ENCODE peak calls at places on chromosomes 4 and X, in four cellular contexts. U is caudate nucleus, A is NCI-H460, R is iPS DF 19.7. H is an unnamed sample.

GRCh38 chrX:40685352-40685918 is 38.1 kb upstream of the CXorf38 start:
- DNase-seq in U (no peak), A (no peak), R (no peak), H (no peak)

GRCh38 chrX:141815904-141816303 is 22.2 kb upstream of the MAGEC3 start:
- DNase-seq in R (no peak), A (no peak), U (no peak), H (no peak)

GRCh38 chr4:133565379-133565778 is 416.3 kb downstream of the PCDH10 start:
- DNase-seq in U (no peak), A (no peak), R (no peak), H (no peak)

GRCh38 chr4:109816082-109816442 is 500 bp downstream of the GAR1 start:
- DNase-seq in R (no peak), A (no peak), U (no peak), H (no peak)

GRCh38 chr4:38820329-38821061 is 15.9 kb upstream of the TLR1 start:
- DNase-seq in R (no peak), A (no peak), U (no peak), H (no peak)

GRCh38 chr4:88137112-88137511 is 21.3 kb downstream of the ABCG2 start:
- DNase-seq in A (no peak), R (no peak), U (no peak), H (no peak)

GRCh38 chr4:146638801-146639351 is at the start of gene POU4F2:
- DNase-seq in R (no peak), A (no peak), U (no peak), H (no peak)

GRCh38 chrX:123993326-123993725 is 31.8 kb downstream of the STAG2 start:
- DNase-seq in R (no peak), A (no peak), U (no peak), H (no peak)

GRCh38 chr4:69936566-69936965 is 5.7 kb downstream of the CSN1S1 start:
- DNase-seq in A (no peak), U (no peak), R (no peak), H (no peak)

GRCh38 chr4:10688022-10688421 is 3.5 kb upstream of the CLNK start:
- DNase-seq in U (no peak), R (no peak), A (no peak), H (no peak)

GRCh38 chrX:37926700-37927099 is 79.3 kb upstream of the DYNLT3 start:
- DNase-seq in U (no peak), A (peak), R (no peak), H (no peak)

GRCh38 chrX:2697306-2697705 is 6.2 kb downstream of the CD99 start:
- DNase-seq in U (no peak), R (no peak), A (no peak), H (no peak)

GRCh38 chr4:152451496-152451895 is 84.4 kb downstream of the FBXW7 start:
- DNase-seq in A (no peak), R (no peak), U (no peak), H (no peak)

GRCh38 chr4:663438-664428 is 10.3 kb downstream of the ATP5ME start:
- DNase-seq in U (no peak), A (no peak), R (no peak), H (no peak)

GRCh38 chr4:142404191-142404611 is 441.9 kb downstream of the INPP4B start:
- DNase-seq in A (peak), R (no peak), U (no peak), H (no peak)

GRCh38 chrX:19382500-19383145 is 38.9 kb downstream of the PDHA1 start:
- DNase-seq in R (peak), A (peak), U (no peak), H (peak)

GRCh38 chrX:49073641-49074575 is at the start of gene PRAF2:
- DNase-seq in A (peak), R (no peak), U (peak), H (peak)

GRCh38 chr4:72966652-72967051 is 102.9 kb downstream of the COX18 start:
- DNase-seq in U (no peak), R (no peak), A (no peak), H (no peak)

GRCh38 chrX:131572372-131573014 is 28.6 kb downstream of the OR13H1 start:
- DNase-seq in R (no peak), U (no peak), A (no peak), H (no peak)

H was measured in prostate gland.